ENCODE peak calls at places on chromosomes 4 and X, in eight cellular contexts. B, G, W, M, Q, F, X and L are unnamed samples.

GRCh38 chrX:1011632-1012283 is 200.7 kb downstream of the CRLF2 start:
- DNase-seq in B (no peak), G (no peak), W (no peak), M (no peak), Q (no peak), F (no peak), X (no peak), L (no peak)

GRCh38 chr4:103718993-103719319 is 829 bp downstream of the TACR3 start:
- DNase-seq in B (no peak), G (no peak), W (no peak), M (no peak), Q (no peak), F (no peak), X (no peak), L (no peak)

GRCh38 chr4:107939307-107939706 is 8.0 kb downstream of the CYP2U1 start:
- DNase-seq in B (no peak), G (peak; percentile 56), W (no peak), M (no peak), Q (no peak), F (no peak), X (no peak), L (no peak)

GRCh38 chr4:14111730-14112171 is 484.2 kb upstream of the BOD1L1 start:
- DNase-seq in B (no peak), G (peak; percentile 13), W (no peak), M (no peak), Q (no peak), F (no peak), X (no peak), L (no peak)

GRCh38 chr4:81454498-81454897 is 17.2 kb downstream of the RASGEF1B start:
- DNase-seq in B (no peak), G (peak; percentile 14), W (no peak), M (no peak), Q (no peak), F (peak; percentile 31), X (no peak), L (no peak)

GRCh38 chr4:158282252-158282651 is 72.0 kb downstream of the TMEM144 start:
- DNase-seq in B (no peak), G (peak; percentile 40), W (no peak), M (no peak), Q (peak; percentile 48), F (no peak), X (no peak), L (no peak)

GRCh38 chrX:9921407-9921806 is 45.8 kb upstream of the CLDN34 start:
- DNase-seq in B (no peak), G (no peak), W (no peak), M (no peak), Q (no peak), F (no peak), X (no peak), L (no peak)

GRCh38 chr4:153036931-153037330 is 100.8 kb downstream of the FHDC1 start:
- DNase-seq in B (no peak), G (no peak), W (no peak), M (no peak), Q (no peak), F (no peak), X (no peak), L (no peak)

GRCh38 chr4:17055788-17056187 is 157.3 kb upstream of the LDB2 start:
- DNase-seq in B (no peak), G (peak; percentile 97), W (no peak), M (no peak), Q (no peak), F (no peak), X (no peak), L (peak; percentile 29)

GRCh38 chrX:72126539-72127140 is 5.1 kb downstream of the RTL5 start:
- DNase-seq in B (peak; percentile 78), G (peak; percentile 80), W (peak; percentile 87), M (peak; percentile 88), Q (peak; percentile 45), F (peak; percentile 84), X (peak; percentile 57), L (peak; percentile 74)

GRCh38 chr4:38150021-38150671 is 189.9 kb downstream of the PTTG2 start:
- DNase-seq in B (no peak), G (peak; percentile 86), W (no peak), M (no peak), Q (no peak), F (no peak), X (no peak), L (no peak)

GRCh38 chr4:16530688-16531635 is 304.7 kb upstream of the TAPT1 start:
- DNase-seq in B (no peak), G (peak; percentile 86), W (no peak), M (no peak), Q (no peak), F (no peak), X (no peak), L (no peak)

GRCh38 chr4:33493231-33493630 is 2751.1 kb downstream of the ARAP2 start:
- DNase-seq in B (no peak), G (no peak), W (no peak), M (no peak), Q (no peak), F (no peak), X (no peak), L (no peak)

GRCh38 chr4:79575709-79576479 is 167.9 kb upstream of the GK2 start:
- DNase-seq in B (no peak), G (no peak), W (no peak), M (no peak), Q (no peak), F (no peak), X (no peak), L (no peak)

GRCh38 chr4:88963817-88964216 is 93.2 kb downstream of the FAM13A start:
- DNase-seq in B (no peak), G (peak; percentile 73), W (no peak), M (no peak), Q (no peak), F (no peak), X (no peak), L (no peak)

GRCh38 chr4:145148980-145149379 is 31.4 kb downstream of the OTUD4 start:
- DNase-seq in B (no peak), G (no peak), W (no peak), M (no peak), Q (no peak), F (no peak), X (no peak), L (no peak)

GRCh38 chr4:145154573-145154972 is 25.8 kb downstream of the OTUD4 start:
- DNase-seq in B (no peak), G (peak; percentile 35), W (no peak), M (no peak), Q (no peak), F (peak; percentile 31), X (no peak), L (no peak)

GRCh38 chr4:145153181-145153903 is 27.0 kb downstream of the OTUD4 start:
- DNase-seq in B (no peak), G (peak; percentile 17), W (no peak), M (no peak), Q (no peak), F (peak; percentile 55), X (no peak), L (no peak)

GRCh38 chr4:145155268-145155870 is 25.0 kb downstream of the OTUD4 start:
- DNase-seq in B (no peak), G (no peak), W (no peak), M (no peak), Q (no peak), F (no peak), X (no peak), L (no peak)

GRCh38 chr4:145153904-145154298 is 26.5 kb downstream of the OTUD4 start:
- DNase-seq in B (no peak), G (no peak), W (no peak), M (no peak), Q (no peak), F (no peak), X (no peak), L (no peak)
- TF ChIP-seq POLR2A in B (no peak), G (no peak), W (no peak), M (no peak), Q (no peak), F (no peak), X (no peak), L (no peak)

GRCh38 chrX:19291086-19291485 is 52.6 kb upstream of the PDHA1 start:
- DNase-seq in B (no peak), G (no peak), W (no peak), M (no peak), Q (no peak), F (no peak), X (no peak), L (no peak)
- TF ChIP-seq POLR2A in B (no peak), G (no peak), W (no peak), M (no peak), Q (no peak), F (no peak), X (no peak), L (no peak)

DNA sequence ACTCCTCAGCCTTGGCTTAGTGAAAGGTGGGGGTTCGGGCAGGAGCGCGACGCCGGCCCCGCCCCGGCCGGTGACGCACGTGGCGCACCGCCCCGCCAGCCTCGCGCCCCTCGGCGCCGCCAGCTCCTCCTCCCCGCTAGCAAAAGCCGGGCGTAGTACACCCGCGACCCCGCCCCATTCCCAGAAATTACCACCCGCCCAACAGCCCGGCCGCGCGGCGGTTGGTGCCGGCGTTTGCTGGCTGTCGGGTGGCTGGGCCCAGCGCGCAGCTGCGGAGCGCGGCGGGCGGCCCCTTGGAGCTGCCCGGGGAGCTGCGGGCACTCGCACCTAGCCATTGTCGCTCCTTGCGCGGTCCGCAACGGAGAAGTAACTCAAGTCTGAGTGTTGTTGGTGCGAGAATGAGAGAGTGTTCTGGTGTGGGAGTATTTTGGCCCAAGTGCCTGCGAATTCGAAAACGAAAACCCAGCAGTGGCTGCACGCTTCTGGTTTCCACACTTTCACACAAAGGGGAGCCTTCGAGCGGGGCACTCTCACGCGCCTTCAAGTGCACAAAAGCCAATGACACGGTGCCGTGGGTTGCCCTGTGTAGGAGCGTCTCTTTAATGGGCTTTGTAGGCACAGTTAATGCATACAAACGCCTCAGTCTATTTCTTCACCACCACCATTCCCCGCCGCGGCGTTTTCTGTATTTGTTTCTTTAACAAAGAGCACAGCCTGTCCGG is 1.0 kb upstream of the ELF2 start:
- DNase-seq in B (peak; percentile 96), G (peak; percentile 91), W (peak; percentile 94), M (peak; percentile 96), Q (peak; percentile 85), F (peak; percentile 96), X (peak; percentile 79), L (peak; percentile 72)
- TF ChIP-seq POLR2A in B (peak; percentile 94), G (peak; percentile 60), W (peak; percentile 75), M (no peak), Q (peak; percentile 84), F (peak; percentile 98), X (peak; percentile 52), L (peak; percentile 72)

GRCh38 chrX:47218280-47218919 is at the start of gene CDK16:
- DNase-seq in B (peak; percentile 75), G (peak; percentile 84), W (peak; percentile 88), M (peak; percentile 79), Q (peak; percentile 45), F (peak; percentile 79), X (no peak), L (peak; percentile 35)
- TF ChIP-seq POLR2A in B (peak; percentile 82), G (peak; percentile 89), W (peak; percentile 84), M (no peak), Q (peak; percentile 68), F (peak; percentile 82), X (no peak), L (peak; percentile 85)

DNA sequence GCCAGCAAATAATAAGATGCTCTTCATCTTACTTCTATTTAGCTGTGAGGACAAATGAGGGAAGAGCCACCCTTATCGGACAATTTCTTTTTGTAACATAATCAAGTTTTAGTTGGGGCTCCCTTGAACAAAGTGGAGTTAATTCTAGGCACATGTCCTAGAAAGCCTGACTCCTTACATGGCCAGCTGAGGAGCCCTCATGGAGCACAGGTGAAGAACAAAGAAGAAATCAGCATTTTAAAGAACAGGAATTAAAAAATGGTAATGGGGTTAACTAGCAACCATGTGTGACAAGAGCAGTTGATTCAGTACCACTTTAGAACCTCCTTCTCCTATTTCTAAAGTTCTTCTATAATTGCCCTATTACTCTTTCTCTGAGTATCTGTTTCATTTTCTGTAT is 15.9 kb downstream of the GPR82 start:
- DNase-seq in B (no peak), G (no peak), W (no peak), M (no peak), Q (no peak), F (no peak), X (no peak), L (no peak)
- TF ChIP-seq POLR2A in B (no peak), G (no peak), W (no peak), M (no peak), Q (no peak), F (no peak), X (no peak), L (no peak)